ENCODE peak calls at places on chromosome 5, in six cellular contexts. T, E, C, P, A and N are unnamed samples.

GRCh38 chr5:149681252-149681651 is 48.9 kb upstream of the PPARGC1B start:
- DNase-seq in T (no peak), E (peak), C (no peak), P (no peak), A (no peak), N (no peak)

GRCh38 chr5:116746668-116747067 is 172.0 kb upstream of the SEMA6A start:
- DNase-seq in T (no peak), E (no peak), C (no peak), P (no peak), A (no peak), N (no peak)

GRCh38 chr5:142922223-142922952 is 152.2 kb downstream of the ARHGAP26 start:
- DNase-seq in T (no peak), E (no peak), C (peak), P (no peak), A (peak), N (no peak)

GRCh38 chr5:62093981-62094380 is 212.0 kb upstream of the KIF2A start:
- DNase-seq in T (no peak), E (no peak), C (peak), P (no peak), A (peak), N (no peak)

GRCh38 chr5:174609116-174609515 is 115.3 kb upstream of the MSX2 start:
- DNase-seq in T (peak), E (no peak), C (no peak), P (no peak), A (no peak), N (no peak)

GRCh38 chr5:68243251-68243650 is 27.7 kb downstream of the PIK3R1 start:
- DNase-seq in T (no peak), E (no peak), C (no peak), P (no peak), A (no peak), N (no peak)

GRCh38 chr5:118628672-118629354 is 359.5 kb downstream of the DTWD2 start:
- DNase-seq in T (no peak), E (no peak), C (no peak), P (no peak), A (no peak), N (no peak)

GRCh38 chr5:90518666-90519065 is 10.7 kb downstream of the LYSMD3 start:
- DNase-seq in T (no peak), E (no peak), C (peak), P (no peak), A (no peak), N (no peak)

GRCh38 chr5:60652206-60652605 is 47.8 kb downstream of the DEPDC1B start:
- DNase-seq in T (no peak), E (no peak), C (peak), P (no peak), A (peak), N (no peak)

DNA sequence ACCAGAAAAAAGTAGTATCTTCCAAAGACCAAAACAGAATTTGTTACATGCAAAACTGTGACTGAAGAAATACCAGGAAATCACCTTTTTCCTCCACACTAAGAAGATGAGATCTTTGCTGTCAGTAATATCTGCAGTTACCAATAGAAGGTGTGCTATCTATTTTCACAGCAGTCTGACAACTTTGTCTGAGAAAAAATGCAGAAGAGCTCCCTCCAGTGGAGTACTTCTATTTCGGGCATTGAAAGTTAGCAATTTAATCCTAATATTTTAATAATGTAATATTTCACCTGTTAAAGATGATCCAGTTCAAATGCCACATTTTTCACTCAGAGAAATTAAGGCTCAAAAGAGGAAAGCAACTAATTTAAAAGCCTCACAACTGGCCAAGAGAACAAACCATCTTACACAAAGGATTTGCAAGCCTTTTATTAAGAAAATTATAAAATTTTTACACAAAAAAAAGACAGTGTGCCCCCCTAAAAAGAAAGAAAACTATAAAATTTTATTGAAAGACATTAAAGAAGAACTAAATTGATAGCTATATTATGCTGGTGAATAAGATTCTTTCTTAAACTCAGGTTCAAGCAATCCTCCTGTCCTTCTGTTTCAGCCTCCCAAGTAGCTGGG is 50.6 kb downstream of the DEPDC1B start:
- DNase-seq in T (no peak), E (no peak), C (peak), P (no peak), A (peak), N (no peak)
- TF ChIP-seq CTCF in T (peak), E (peak), C (peak), P (no peak), A (peak), N (peak)

DNA sequence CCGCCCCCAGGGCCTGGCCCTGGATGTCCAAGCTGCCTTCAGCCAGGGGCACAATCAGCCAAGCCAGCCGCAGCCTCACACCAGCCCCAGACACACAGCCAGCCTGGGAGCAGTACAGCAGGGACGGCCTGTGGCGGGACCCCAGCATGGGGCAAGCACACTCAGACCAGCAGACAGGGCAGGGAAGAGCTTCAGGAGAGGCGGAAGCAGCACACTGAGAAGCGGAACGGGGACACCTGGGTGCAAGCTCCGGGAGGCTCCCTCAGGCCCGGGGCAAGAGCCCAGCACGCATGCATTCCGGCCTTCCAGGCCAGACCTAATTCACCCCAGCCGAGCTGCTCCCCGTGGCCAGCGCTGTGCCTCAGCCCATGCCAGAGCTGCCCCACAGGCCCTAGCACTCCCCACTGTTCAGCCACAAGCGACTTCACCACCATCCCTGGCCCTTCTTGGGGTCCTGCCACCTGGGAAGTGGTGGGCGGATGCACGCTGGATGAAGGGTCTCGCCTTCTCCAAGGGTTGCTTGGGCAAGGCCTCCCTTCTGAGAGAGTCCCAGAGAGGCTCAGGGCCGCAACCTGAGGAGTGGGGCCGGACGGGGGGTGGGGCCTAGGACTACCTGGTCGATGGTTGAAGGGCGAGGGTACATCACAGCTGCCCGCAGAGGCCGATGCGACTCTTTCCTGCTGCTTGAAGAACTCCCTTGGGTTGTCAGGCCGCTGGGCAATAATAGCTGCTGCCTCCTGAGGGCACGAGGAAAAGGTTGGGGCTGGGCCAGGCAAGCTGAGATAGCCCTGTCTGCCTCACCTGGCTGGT is 13.4 kb downstream of the DBN1 start:
- DNase-seq in T (no peak), E (no peak), C (no peak), P (no peak), A (no peak), N (no peak)
- TF ChIP-seq POLR2A in T (no peak), E (no peak), C (no peak), P (no peak), A (no peak), N (no peak)

GRCh38 chr5:168291281-168291960 is at the start of gene WWC1:
- DNase-seq in T (peak), E (no peak), C (peak), P (no peak), A (peak), N (peak)
- TF ChIP-seq CTCF in T (peak), E (no peak), C (peak), P (no peak), A (peak), N (no peak)

DNA sequence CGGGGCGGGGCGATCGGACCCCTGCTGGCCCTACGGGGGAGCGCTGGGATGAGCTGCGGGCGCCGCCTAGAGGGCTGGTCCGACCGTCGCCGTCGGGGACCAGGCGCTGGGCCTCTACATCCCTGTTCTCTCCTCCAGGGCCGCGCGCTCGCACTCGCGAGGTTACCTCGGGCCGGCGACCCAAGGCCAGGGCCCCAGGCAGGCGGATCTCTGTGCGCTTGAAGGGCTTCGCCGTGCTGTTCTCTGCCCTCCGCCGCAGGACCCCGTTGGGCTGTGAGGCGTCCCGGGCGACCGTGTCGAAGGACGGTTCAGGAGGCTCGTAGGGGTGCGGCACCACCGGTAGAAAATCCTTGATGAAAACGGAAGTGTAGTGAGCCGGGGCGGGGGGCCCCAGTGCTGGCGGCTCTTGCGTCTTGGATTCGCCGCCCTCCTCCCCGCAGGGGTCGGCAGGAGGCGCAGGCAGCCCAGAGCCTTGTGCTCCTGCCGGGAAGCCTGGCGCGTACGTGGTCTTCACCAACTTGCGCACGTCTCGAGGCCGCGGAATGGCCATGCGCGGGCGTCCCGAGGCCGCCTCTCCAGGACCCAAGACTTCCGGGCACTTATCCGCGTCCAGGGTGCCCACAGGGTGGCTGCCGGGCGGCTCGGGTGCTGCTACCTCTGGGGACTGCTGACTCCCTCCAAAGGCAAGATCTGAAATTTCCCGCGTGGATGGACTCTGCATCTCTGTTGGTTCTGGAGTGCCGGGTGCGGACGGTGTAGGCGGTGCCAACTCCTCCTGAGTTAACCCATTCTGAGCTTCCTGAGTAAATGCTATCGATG is 2.0 kb downstream of the PROB1 start:
- DNase-seq in T (peak), E (no peak), C (no peak), P (no peak), A (peak), N (peak)
- TF ChIP-seq POLR2A in T (no peak), E (no peak), C (no peak), P (no peak), A (no peak), N (no peak)